ENCODE peak calls at places on chromosomes 12 and 14, in five cellular contexts. K is DND-41, N is stomach, O is neuronal stem cell, V is HCT116. R is an unnamed sample.

GRCh38 chr14:104937694-104938365 is 13.2 kb downstream of the PLD4 start:
- DNase-seq in K (no peak), O (no peak), N (no peak), V (no peak), R (no peak)

GRCh38 chr14:65846469-65846868 is 433.9 kb downstream of the FUT8 start:
- DNase-seq in N (no peak), O (no peak), V (no peak), K (no peak), R (peak; percentile 75)

GRCh38 chr14:89406941-89407340 is 10.1 kb downstream of the FOXN3 start:
- DNase-seq in O (no peak), V (no peak), K (no peak), N (no peak), R (no peak)

GRCh38 chr12:2677142-2677880 is 117.5 kb upstream of the FKBP4 start:
- DNase-seq in K (no peak), V (no peak), N (no peak), O (no peak), R (no peak)

GRCh38 chr12:19263666-19264065 is 134.1 kb downstream of the PLEKHA5 start:
- DNase-seq in N (no peak), O (peak; percentile 44), K (no peak), V (no peak), R (no peak)

GRCh38 chr14:104820669-104821228 is 19.8 kb downstream of the ZBTB42 start:
- DNase-seq in K (no peak), N (peak; percentile 76), O (no peak), V (no peak), R (no peak)

GRCh38 chr12:130334937-130335336 is 2.8 kb upstream of the PIWIL1 start:
- DNase-seq in N (no peak), K (no peak), V (no peak), O (no peak), R (no peak)

GRCh38 chr12:58386136-58386535 is 444.8 kb downstream of the ATP23 start:
- DNase-seq in N (no peak), K (no peak), V (no peak), O (no peak), R (no peak)

GRCh38 chr14:54712371-54712998 is 145.6 kb downstream of the SAMD4A start:
- DNase-seq in N (no peak), O (no peak), K (no peak), V (no peak), R (no peak)

GRCh38 chr12:117508468-117508867 is 147.0 kb upstream of the NOS1 start:
- DNase-seq in K (no peak), N (no peak), V (no peak), O (no peak), R (no peak)

GRCh38 chr12:130949806-130950205 is 3.9 kb upstream of the ADGRD1 start:
- DNase-seq in N (no peak), K (no peak), V (no peak), O (no peak), R (no peak)

GRCh38 chr12:109581856-109582255 is 8.3 kb downstream of the MVK start:
- DNase-seq in V (no peak), O (no peak), K (no peak), N (no peak), R (no peak)

GRCh38 chr12:57609091-57609780 is 2.0 kb upstream of the ARHGEF25 start:
- DNase-seq in V (no peak), N (no peak), K (no peak), O (no peak), R (no peak)

GRCh38 chr12:89825591-89826449 is 117.2 kb upstream of the ATP2B1 start:
- DNase-seq in O (no peak), K (no peak), N (no peak), V (peak; percentile 28), R (no peak)

GRCh38 chr12:84046869-84047268 is 865.7 kb downstream of the SLC6A15 start:
- DNase-seq in K (no peak), V (no peak), O (no peak), N (no peak), R (no peak)

GRCh38 chr14:61102549-61103466 is 121.8 kb downstream of the SLC38A6 start:
- DNase-seq in O (no peak), V (no peak), N (peak; percentile 54), K (no peak), R (no peak)

GRCh38 chr14:86462193-86462592 is 932.2 kb downstream of the FLRT2 start:
- DNase-seq in K (peak; percentile 27), V (no peak), N (no peak), O (no peak), R (no peak)

GRCh38 chr12:91680864-91681263 is 464.8 kb downstream of the BTG1 start:
- DNase-seq in N (no peak), O (no peak), V (no peak), K (no peak), R (no peak)

GRCh38 chr12:130796985-130797686 is 41.9 kb downstream of the STX2 start:
- DNase-seq in O (no peak), N (no peak), V (no peak), K (no peak), R (peak; percentile 67)

GRCh38 chr14:61106627-61107147 is 125.6 kb downstream of the SLC38A6 start:
- DNase-seq in K (no peak), N (no peak), V (no peak), O (no peak), R (no peak)

GRCh38 chr14:61512508-61512907 is 182.8 kb upstream of the HIF1A start:
- DNase-seq in O (no peak), N (no peak), V (no peak), K (no peak), R (no peak)

GRCh38 chr12:12983420-12984035 is 16.5 kb downstream of the HEBP1 start:
- DNase-seq in K (peak; percentile 10), O (no peak), V (peak; percentile 33), N (no peak), R (peak; percentile 45)

GRCh38 chr12:104957388-104958008 is 592 bp downstream of the SLC41A2 start:
- DNase-seq in K (no peak), V (no peak), N (peak; percentile 52), O (no peak), R (peak; percentile 28)

GRCh38 chr12:75196865-75197264 is 12.8 kb downstream of the KCNC2 start:
- DNase-seq in K (no peak), V (no peak), O (no peak), N (no peak), R (no peak)

GRCh38 chr14:103343164-103343879 is 9.3 kb downstream of the EIF5 start:
- DNase-seq in K (no peak), O (no peak), V (no peak), N (no peak), R (no peak)

DNA sequence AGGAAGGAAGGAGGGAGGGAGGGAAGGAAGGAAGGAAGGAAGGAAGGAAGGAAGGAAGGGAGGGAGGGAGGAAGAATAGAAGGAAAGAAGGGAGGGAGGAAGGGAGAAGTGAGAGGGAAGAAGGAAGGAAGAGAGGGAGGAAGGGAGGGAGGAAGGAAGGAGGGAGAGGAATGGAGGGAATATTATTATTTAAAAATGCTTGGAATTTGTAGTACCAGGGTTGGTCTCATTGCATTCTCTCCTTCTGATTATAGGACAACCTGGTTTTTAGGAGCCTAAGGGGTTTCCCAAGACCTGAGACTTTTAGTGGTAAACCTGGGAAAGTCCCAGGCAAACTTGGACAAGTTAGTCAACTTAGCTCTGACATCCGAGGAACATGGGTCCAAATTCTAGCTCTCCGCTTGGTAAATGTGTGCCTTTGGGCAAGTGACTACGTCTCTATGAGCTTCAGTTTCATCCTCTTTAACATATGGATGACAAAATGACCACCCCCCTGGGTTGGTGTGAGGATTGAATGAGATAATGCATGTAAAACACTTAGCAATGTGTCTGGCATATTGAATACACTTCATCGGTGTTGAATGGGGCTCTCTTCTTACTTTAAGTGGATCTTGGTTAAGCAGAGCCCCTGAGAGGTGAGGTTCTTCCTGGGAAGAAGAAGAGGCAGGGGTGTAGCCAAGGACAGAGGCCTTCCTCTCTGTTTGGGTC is 690.7 kb upstream of the TBX3 start:
- DNase-seq in N (no peak), O (no peak), V (no peak), K (no peak), R (no peak)
- H3K27ac ChIP-seq in N (no peak overlapping the region), O (no peak overlapping the region), V (no peak overlapping the region), K (peak overlapping the region; percentile 29), R (no peak overlapping the region)

GRCh38 chr12:132664206-132665148 is 22.7 kb downstream of the POLE start:
- DNase-seq in V (no peak), O (no peak), N (no peak), K (no peak), R (no peak)

GRCh38 chr12:132661972-132662371 is 25.2 kb downstream of the POLE start:
- DNase-seq in O (no peak), N (no peak), K (no peak), V (no peak), R (no peak)

GRCh38 chr12:132662901-132663755 is 24.0 kb downstream of the POLE start:
- DNase-seq in O (no peak), V (no peak), K (peak; percentile 64), N (no peak), R (no peak)

GRCh38 chr12:132665794-132666193 is 21.3 kb downstream of the POLE start:
- DNase-seq in V (no peak), N (no peak), K (no peak), O (no peak), R (no peak)

DNA sequence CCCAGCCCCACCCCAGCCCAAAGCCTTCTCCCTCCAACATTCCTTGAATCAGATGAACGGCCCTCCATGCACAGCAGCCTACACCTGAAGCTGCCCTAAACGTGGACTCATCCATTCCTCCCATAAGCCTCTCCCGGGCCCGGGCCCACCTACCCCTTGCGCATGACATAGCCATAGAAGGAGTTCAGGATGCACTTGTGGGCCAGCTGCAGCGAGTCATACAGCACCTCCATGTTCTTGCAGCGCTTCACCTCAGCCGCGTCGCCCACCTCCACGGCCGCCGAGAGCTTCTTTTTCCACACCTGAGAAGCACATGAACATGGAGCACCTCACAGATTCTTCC is 22.0 kb downstream of the POLE start:
- DNase-seq in N (no peak), O (no peak), K (no peak), V (no peak), R (no peak)
- H3K36me3 ChIP-seq in N (peaks cover 100% of the 10 kb centered on the region), O (peaks cover 99% of the 10 kb centered on the region), K (peaks cover 99% of the 10 kb centered on the region), V (peaks cover 67% of the 10 kb centered on the region), R (peaks cover 84% of the 10 kb centered on the region)

GRCh38 chr12:884746-885414 is 64.6 kb downstream of the RAD52 start:
- DNase-seq in N (no peak), V (no peak), O (no peak), K (no peak), R (no peak)

GRCh38 chr12:886206-886605 is 63.3 kb downstream of the RAD52 start:
- DNase-seq in V (no peak), K (no peak), N (no peak), O (no peak), R (no peak)

GRCh38 chr12:880656-881055 is 68.8 kb downstream of the RAD52 start:
- DNase-seq in K (no peak), O (no peak), N (no peak), V (no peak), R (no peak)

DNA sequence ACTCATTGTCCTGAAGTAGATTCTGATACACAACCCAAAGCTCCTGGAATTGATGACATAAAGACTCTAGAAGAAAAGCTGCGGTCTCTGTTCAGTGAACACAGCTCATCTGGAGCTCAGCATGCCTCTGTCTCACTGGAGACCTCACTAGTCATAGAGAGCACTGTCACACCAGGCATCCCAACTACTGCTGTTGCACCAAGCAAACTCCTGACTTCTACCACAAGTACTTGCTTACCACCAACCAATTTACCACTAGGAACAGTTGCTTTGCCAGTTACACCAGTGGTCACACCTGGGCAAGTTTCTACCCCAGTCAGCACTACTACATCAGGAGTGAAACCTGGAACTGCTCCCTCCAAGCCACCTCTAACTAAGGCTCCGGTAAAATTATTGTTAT is 63.8 kb downstream of the RAD52 start:
- DNase-seq in O (no peak), V (no peak), K (no peak), N (no peak), R (no peak)
- H3K4me3 ChIP-seq in O (no peak overlapping the region), V (no peak overlapping the region), K (no peak overlapping the region), N (no peak overlapping the region), R (no peak overlapping the region)

GRCh38 chr14:51600658-51601057 is 51.1 kb upstream of the FRMD6 start:
- DNase-seq in N (no peak), K (no peak), V (no peak), O (no peak), R (no peak)
- H3K27ac ChIP-seq in N (no peak overlapping the region), K (no peak overlapping the region), V (no peak overlapping the region), O (no peak overlapping the region), R (no peak overlapping the region)